ENCODE peak calls at places on chromosomes 7 and 10, in eight cellular contexts. G, W, F, L, N, U, H and X are unnamed samples.

GRCh38 chr10:124624006-124624405 is 120.2 kb downstream of the FAM53B start:
- DNase-seq in G (no peak), W (no peak), F (no peak), L (no peak), N (no peak), U (no peak), H (no peak), X (no peak)

GRCh38 chr10:112778579-112778978 is 171.5 kb upstream of the TCF7L2 start:
- DNase-seq in G (peak), W (no peak), F (no peak), L (no peak), N (no peak), U (no peak), H (no peak), X (no peak)

GRCh38 chr10:47264797-47265281 is 35.2 kb upstream of the GDF10 start:
- DNase-seq in G (no peak), W (no peak), F (no peak), L (no peak), N (peak), U (no peak), H (no peak), X (peak)

GRCh38 chr10:132404169-132404880 is 7.3 kb downstream of the PWWP2B start:
- DNase-seq in G (no peak), W (no peak), F (no peak), L (no peak), N (no peak), U (peak), H (peak), X (no peak)

GRCh38 chr10:32004161-32004591 is 52.0 kb downstream of the KIF5B start:
- DNase-seq in G (no peak), W (no peak), F (no peak), L (no peak), N (peak), U (peak), H (peak), X (peak)

GRCh38 chr7:133513608-133514007 is 260.7 kb downstream of the EXOC4 start:
- DNase-seq in G (peak), W (no peak), F (no peak), L (no peak), N (no peak), U (no peak), H (no peak), X (no peak)

GRCh38 chr10:110946496-110946895 is 27.1 kb downstream of the SHOC2 start:
- DNase-seq in G (no peak), W (no peak), F (no peak), L (no peak), N (no peak), U (no peak), H (no peak), X (no peak)

GRCh38 chr7:155138204-155138603 is 68.1 kb downstream of the HTR5A start:
- DNase-seq in G (no peak), W (no peak), F (no peak), L (no peak), N (no peak), U (no peak), H (no peak), X (no peak)

GRCh38 chr7:33807158-33807530 is 98.2 kb upstream of the BMPER start:
- DNase-seq in G (no peak), W (no peak), F (no peak), L (no peak), N (no peak), U (no peak), H (no peak), X (no peak)

GRCh38 chr10:64430690-64431323 is 909.6 kb downstream of the REEP3 start:
- DNase-seq in G (no peak), W (no peak), F (no peak), L (no peak), N (peak), U (no peak), H (no peak), X (peak)

GRCh38 chr7:42617781-42618457 is 294.0 kb downstream of the C7orf25 start:
- DNase-seq in G (no peak), W (no peak), F (no peak), L (no peak), N (no peak), U (no peak), H (no peak), X (peak)

GRCh38 chr7:31782411-31782991 is 95.5 kb downstream of the PPP1R17 start:
- DNase-seq in G (peak), W (no peak), F (peak), L (no peak), N (peak), U (no peak), H (no peak), X (peak)

GRCh38 chr7:116455009-116455408 is 44.5 kb upstream of the CAV2 start:
- DNase-seq in G (peak), W (no peak), F (no peak), L (no peak), N (no peak), U (no peak), H (no peak), X (no peak)

GRCh38 chr10:16843252-16843870 is 26.1 kb upstream of the RSU1 start:
- DNase-seq in G (peak), W (no peak), F (peak), L (no peak), N (peak), U (no peak), H (no peak), X (peak)

GRCh38 chr7:146735992-146736391 is 619.4 kb downstream of the CNTNAP2 start:
- DNase-seq in G (no peak), W (no peak), F (no peak), L (no peak), N (no peak), U (no peak), H (no peak), X (no peak)

GRCh38 chr10:22228943-22229755 is 11.3 kb upstream of the EBLN1 start:
- DNase-seq in G (peak), W (peak), F (peak), L (peak), N (peak), U (peak), H (peak), X (peak)
- TF ChIP-seq POLR2A in G (no peak), W (peak), F (peak), L (no peak), N (no peak), U (no peak), H (no peak), X (peak)

DNA sequence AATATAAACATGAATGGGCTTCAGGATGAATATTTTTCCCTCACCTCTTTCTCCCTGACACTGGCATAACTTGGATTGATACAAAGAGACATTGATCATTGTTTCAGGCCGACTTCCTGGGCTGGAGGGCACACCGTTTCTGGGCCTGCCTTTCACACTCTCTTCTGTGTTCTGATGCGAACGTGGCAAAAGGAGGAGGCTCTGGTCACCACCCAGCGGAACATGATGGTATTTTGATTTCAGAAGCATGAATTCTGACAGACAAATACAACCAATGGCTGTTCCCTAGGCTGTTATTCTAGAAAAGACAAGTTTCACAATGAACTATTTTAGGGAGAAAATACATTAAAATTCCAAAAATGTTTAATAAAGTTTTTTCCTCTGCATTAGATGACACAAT is 534.5 kb upstream of the MKI67 start:
- DNase-seq in G (no peak), W (no peak), F (peak), L (no peak), N (no peak), U (no peak), H (no peak), X (no peak)
- TF ChIP-seq CTCF in G (no peak), W (no peak), F (no peak), L (no peak), N (no peak), U (no peak), H (no peak), X (no peak)

GRCh38 chr7:130880668-130881067 is 146.7 kb upstream of the KLF14 start:
- DNase-seq in G (peak), W (no peak), F (no peak), L (no peak), N (no peak), U (no peak), H (no peak), X (peak)

GRCh38 chr7:130881091-130881798 is 147.2 kb upstream of the KLF14 start:
- DNase-seq in G (peak), W (no peak), F (no peak), L (no peak), N (no peak), U (no peak), H (no peak), X (no peak)

GRCh38 chr7:130883928-130884327 is 149.9 kb upstream of the KLF14 start:
- DNase-seq in G (no peak), W (no peak), F (no peak), L (no peak), N (no peak), U (no peak), H (no peak), X (no peak)

GRCh38 chr7:130881799-130882141 is 147.8 kb upstream of the KLF14 start:
- DNase-seq in G (no peak), W (no peak), F (no peak), L (no peak), N (no peak), U (no peak), H (no peak), X (no peak)

GRCh38 chr7:130882396-130882795 is 148.4 kb upstream of the KLF14 start:
- DNase-seq in G (no peak), W (no peak), F (no peak), L (no peak), N (no peak), U (no peak), H (no peak), X (no peak)
- TF ChIP-seq POLR2A in G (no peak), W (no peak), F (no peak), L (no peak), N (no peak), U (no peak), H (no peak), X (no peak)

DNA sequence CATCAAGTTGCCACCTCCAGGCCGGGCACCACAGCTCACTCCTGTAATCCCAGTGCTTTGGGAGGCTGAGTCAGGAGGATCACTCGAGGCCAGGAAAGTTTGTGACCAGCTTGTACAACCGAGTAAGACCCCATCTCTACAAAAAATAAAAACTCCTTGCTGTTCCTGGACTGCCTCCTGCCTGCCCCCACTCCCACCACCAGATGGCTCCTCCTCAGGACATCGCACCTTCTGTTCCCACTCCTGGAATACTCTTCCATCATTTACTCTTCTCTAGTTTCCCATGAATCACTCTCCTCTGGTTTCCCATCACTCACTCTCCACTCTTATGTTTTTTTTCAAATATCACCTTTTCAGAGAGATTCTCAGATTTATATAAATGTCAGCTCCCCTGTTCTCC is 540.7 kb downstream of the CALN1 start:
- DNase-seq in G (no peak), W (no peak), F (no peak), L (no peak), N (no peak), U (no peak), H (no peak), X (no peak)
- TF ChIP-seq CTCF in G (no peak), W (no peak), F (no peak), L (no peak), N (no peak), U (no peak), H (no peak), X (no peak)

DNA sequence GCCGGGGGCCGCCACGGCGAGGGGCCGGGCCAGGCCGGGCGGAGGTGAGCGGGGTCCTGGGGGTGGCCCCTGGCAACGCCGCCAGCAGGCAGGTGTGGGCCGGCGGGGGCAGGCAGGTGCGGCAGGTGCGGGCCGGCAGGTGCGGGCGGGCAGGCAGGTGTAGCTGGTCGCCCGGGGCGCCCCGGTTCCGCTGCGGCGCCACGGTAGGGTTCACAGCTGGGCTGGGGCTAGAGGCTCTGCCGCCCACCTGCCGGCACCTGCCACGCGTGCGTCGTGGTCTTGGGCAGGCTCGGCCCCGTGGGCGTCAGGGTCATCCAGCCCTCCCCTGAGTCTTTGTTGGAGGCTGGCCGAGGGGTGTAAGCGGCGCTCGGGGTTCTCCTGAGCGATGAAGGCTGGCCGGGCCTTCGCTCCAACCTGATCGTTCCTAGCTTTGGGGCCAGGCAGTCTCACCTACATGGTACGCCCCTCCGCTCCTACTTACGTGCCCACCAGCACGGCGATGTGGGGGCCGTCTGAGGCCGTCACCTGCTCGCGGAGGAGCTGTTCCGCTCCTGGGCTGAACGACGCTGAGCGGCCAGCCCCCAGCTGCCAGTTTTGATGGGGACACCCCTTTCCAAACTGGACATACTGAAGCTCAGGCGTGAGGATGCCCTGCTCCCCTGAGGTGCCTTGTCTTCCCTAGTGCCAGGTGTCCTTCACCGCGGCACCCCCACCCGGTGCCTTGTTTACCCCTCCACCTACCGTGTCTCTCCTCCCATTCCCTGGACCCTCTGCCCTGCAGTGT is 493 bp downstream of the ZMIZ2 start:
- DNase-seq in G (no peak), W (no peak), F (no peak), L (no peak), N (no peak), U (no peak), H (no peak), X (peak)
- TF ChIP-seq POLR2A in G (no peak), W (no peak), F (no peak), L (no peak), N (no peak), U (no peak), H (no peak), X (no peak)

GRCh38 chr7:55124989-55125875 is 106.4 kb downstream of the EGFR start:
- DNase-seq in G (no peak), W (no peak), F (no peak), L (no peak), N (peak), U (no peak), H (no peak), X (no peak)
- TF ChIP-seq CTCF in G (no peak), W (no peak), F (no peak), L (no peak), N (peak), U (no peak), H (no peak), X (no peak)

DNA sequence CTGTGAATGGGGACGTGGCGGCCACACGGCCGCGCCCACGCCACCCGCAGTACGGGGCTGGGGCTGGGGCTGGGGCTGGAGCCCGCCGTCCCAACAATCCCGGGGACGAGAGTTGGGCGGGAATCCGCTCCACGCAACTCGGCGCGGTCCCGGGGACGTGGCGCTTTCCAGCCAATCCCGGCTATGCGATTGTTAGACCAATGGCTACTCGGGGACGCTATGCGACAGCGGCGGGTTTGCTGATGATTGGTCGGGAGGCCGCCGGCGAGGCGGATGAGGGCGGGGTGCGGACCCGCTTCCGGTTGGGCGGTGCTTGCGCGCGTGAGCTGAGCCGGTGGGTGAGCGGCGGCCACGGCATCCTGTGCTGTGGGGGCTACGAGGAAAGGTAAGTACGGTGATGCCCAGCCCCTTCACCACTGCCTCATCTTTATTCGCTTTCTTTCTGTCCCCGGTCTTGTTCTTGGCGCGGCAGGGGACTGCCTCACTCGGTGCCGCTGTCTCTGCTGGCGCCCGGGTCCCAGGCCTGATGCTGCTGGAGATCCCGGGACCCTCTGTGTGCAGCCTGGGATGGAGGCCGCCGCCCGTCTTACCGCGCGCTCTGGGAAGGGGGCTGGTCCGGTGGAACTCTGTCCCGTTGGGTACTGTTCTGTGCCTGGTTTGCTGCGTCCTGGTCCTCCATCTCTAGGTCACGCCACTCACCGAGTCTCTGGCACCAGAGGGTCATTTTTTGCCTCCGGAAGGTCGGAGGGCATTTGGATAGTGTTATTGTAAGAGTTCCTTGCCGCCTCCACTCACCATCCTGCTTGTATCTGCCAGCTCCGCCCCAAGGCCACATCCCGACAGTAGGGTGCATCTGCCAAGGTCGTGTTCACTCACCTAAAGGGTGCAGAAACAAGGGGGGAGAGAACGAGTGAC is at the start of gene CALU:
- DNase-seq in G (peak), W (peak), F (peak), L (peak), N (peak), U (peak), H (peak), X (peak)
- TF ChIP-seq POLR2A in G (peak), W (peak), F (peak), L (no peak), N (peak), U (peak), H (peak), X (peak)